ENCODE peak calls at places on chromosomes 4 and X, in six cellular contexts. Y is HCT116, L is HepG2, E is SK-N-SH, H is K562, D is GM12878. M is an unnamed sample.

GRCh38 chr4:128379860-128380259 is 92.2 kb upstream of the PGRMC2 start:
- DNase-seq in Y (no peak), L (peak), E (peak), H (peak), D (no peak), M (peak)

GRCh38 chr4:157128395-157128794 is 52.4 kb downstream of the GLRB start:
- DNase-seq in Y (peak), L (no peak), E (peak), H (no peak), D (no peak), M (peak)

GRCh38 chrX:72666451-72666850 is 47.7 kb downstream of the PHKA1 start:
- DNase-seq in Y (no peak), L (no peak), E (no peak), H (no peak), D (no peak), M (no peak)

GRCh38 chrX:17442898-17443297 is 67.9 kb downstream of the NHS start:
- DNase-seq in Y (no peak), L (no peak), E (no peak), H (no peak), D (no peak), M (no peak)

GRCh38 chrX:123454712-123455431 is 270.8 kb downstream of the GRIA3 start:
- DNase-seq in Y (no peak), L (no peak), E (no peak), H (peak), D (no peak), M (no peak)

GRCh38 chr4:37685726-37686372 is 327 bp downstream of the RELL1 start:
- DNase-seq in Y (no peak), L (no peak), E (peak), H (peak), D (no peak), M (peak)

GRCh38 chrX:132740316-132741123 is 217.9 kb downstream of the HS6ST2 start:
- DNase-seq in Y (no peak), L (no peak), E (peak), H (no peak), D (no peak), M (no peak)

GRCh38 chr4:80335554-80336358 is at the start of gene CFAP299:
- DNase-seq in Y (peak), L (peak), E (peak), H (peak), D (peak), M (no peak)

GRCh38 chrX:9610774-9611392 is 146.0 kb downstream of the TBL1X start:
- DNase-seq in Y (no peak), L (no peak), E (no peak), H (no peak), D (no peak), M (no peak)

GRCh38 chr4:166277406-166277805 is 404.4 kb downstream of the TLL1 start:
- DNase-seq in Y (no peak), L (no peak), E (no peak), H (no peak), D (no peak), M (no peak)

GRCh38 chr4:166277851-166278250 is 404.8 kb downstream of the TLL1 start:
- DNase-seq in Y (no peak), L (no peak), E (no peak), H (no peak), D (no peak), M (no peak)

GRCh38 chr4:166279261-166279660 is 406.2 kb downstream of the TLL1 start:
- DNase-seq in Y (no peak), L (no peak), E (no peak), H (no peak), D (no peak), M (no peak)

GRCh38 chr4:166274775-166275174 is 401.7 kb downstream of the TLL1 start:
- DNase-seq in Y (no peak), L (no peak), E (no peak), H (no peak), D (no peak), M (no peak)

GRCh38 chr4:166274136-166274761 is 401.2 kb downstream of the TLL1 start:
- DNase-seq in Y (no peak), L (no peak), E (no peak), H (no peak), D (no peak), M (no peak)
- TF ChIP-seq JUND in Y (no peak), L (no peak), E (no peak), H (no peak), D (no peak), M (no peak)

DNA sequence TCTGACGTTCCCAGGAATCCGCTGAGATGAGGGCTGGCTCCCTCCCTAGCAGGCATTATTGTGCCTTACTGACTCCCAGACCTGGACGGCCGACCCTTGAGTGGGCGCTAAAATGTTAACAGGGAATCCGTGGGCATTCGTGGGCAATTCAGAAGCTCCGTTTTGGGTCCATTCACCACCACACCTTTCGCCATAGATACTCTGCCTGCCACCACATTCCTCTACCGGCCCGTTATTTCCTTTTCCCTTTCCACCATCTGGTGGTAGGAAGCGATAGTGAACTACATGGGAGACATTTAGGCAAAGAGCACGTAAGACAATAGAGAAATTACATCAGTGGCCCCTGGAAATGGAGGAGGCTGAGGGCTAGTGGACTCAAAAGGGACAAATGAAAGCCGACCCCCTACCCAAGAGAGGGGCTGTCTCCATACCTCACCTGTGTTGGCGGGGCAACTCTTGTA is 1.0 kb upstream of the SH3KBP1 start:
- DNase-seq in Y (peak), L (peak), E (peak), H (peak), D (no peak), M (peak)
- TF ChIP-seq JUND in Y (no peak), L (no peak), E (no peak), H (no peak), D (no peak), M (no peak)

GRCh38 chr4:24991015-24991414 is 39.7 kb downstream of the LGI2 start:
- DNase-seq in Y (no peak), L (no peak), E (no peak), H (no peak), D (no peak), M (no peak)
- TF ChIP-seq JUND in Y (no peak), L (no peak), E (no peak), H (no peak), D (no peak), M (no peak)

DNA sequence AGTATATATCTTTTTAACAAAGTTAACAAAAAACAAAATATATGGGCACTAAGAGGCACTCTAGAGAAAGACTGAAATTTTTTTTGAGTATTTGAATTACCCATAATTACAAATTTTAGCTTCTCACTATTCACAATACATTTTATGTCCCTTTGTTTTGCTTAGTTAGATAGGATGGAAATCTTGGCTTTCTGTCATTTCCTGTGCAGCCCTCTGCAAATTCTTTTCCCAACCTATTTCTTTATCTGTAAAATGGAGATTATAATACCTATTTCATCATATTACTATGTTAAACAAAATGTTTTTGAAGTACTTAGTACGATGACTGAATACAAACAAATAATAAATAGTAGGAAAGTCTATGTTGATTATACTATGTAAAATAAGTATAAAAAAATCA is 710.0 kb downstream of the CCSER1 start:
- DNase-seq in Y (no peak), L (no peak), E (no peak), H (no peak), D (no peak), M (no peak)
- TF ChIP-seq JUND in Y (no peak), L (no peak), E (no peak), H (no peak), D (no peak), M (no peak)

M was measured in T47D.